ENCODE peak calls at places on chromosomes 2 and 18, in five cellular contexts. H, E, Y, V and B are unnamed samples.
A peak's percentile ranks its signal among the peaks of the same experiment; 100 is the strongest.

GRCh38 chr2:18750662-18751554 is 161.5 kb upstream of the NT5C1B start:
- DNase-seq in H (no peak), Y (no peak), V (no peak), E (no peak), B (no peak)

GRCh38 chr18:10315542-10315941 is 138.9 kb upstream of the APCDD1 start:
- DNase-seq in E (no peak), Y (no peak), H (no peak), V (no peak), B (no peak)

GRCh38 chr2:174544802-174545201 is 52.8 kb downstream of the WIPF1 start:
- DNase-seq in E (no peak), Y (no peak), H (no peak), V (no peak), B (no peak)

GRCh38 chr18:5444847-5445246 is 99.0 kb downstream of the EPB41L3 start:
- DNase-seq in H (no peak), Y (no peak), V (no peak), E (no peak), B (no peak)

GRCh38 chr18:70195852-70196434 is 9.5 kb downstream of the RTTN start:
- DNase-seq in V (peak; percentile 35), E (no peak), H (peak; percentile 62), Y (peak; percentile 12), B (no peak)

GRCh38 chr2:190443778-190444481 is 35.8 kb downstream of the MFSD6 start:
- DNase-seq in Y (no peak), E (no peak), V (no peak), H (no peak), B (no peak)

GRCh38 chr2:129935118-129935517 is 44.3 kb upstream of the RAB6C start:
- DNase-seq in V (no peak), H (no peak), Y (no peak), E (no peak), B (no peak)

GRCh38 chr2:51971136-51971535 is 939.2 kb upstream of the NRXN1 start:
- DNase-seq in V (no peak), E (no peak), H (no peak), Y (no peak), B (no peak)

GRCh38 chr2:9206991-9207640 is 504 bp downstream of the ASAP2 start:
- DNase-seq in E (no peak), H (peak; percentile 53), V (no peak), Y (peak; percentile 37), B (no peak)

GRCh38 chr2:128520787-128521186 is 202.1 kb upstream of the HS6ST1 start:
- DNase-seq in E (no peak), V (no peak), Y (no peak), H (no peak), B (no peak)

GRCh38 chr2:232219496-232219870 is 159.1 kb upstream of the ALPP start:
- DNase-seq in E (no peak), Y (no peak), V (no peak), H (no peak), B (no peak)

GRCh38 chr2:240231838-240232244 is 91.4 kb upstream of the OTOS start:
- DNase-seq in V (no peak), H (no peak), E (peak; percentile 14), Y (no peak), B (peak; percentile 57)

GRCh38 chr2:47310801-47311560 is 92.0 kb upstream of the MSH2 start:
- DNase-seq in V (peak; percentile 73), Y (no peak), H (peak; percentile 54), E (peak; percentile 63), B (peak; percentile 85)

GRCh38 chr18:21831413-21831831 is 90.8 kb downstream of the MIB1 start:
- DNase-seq in E (no peak), H (no peak), V (no peak), Y (no peak), B (no peak)

GRCh38 chr2:151423760-151424159 is 14.1 kb downstream of the RIF1 start:
- DNase-seq in Y (no peak), H (peak; percentile 11), V (no peak), E (no peak), B (no peak)

GRCh38 chr2:240303896-240304745 is 131.3 kb upstream of the GPC1 start:
- DNase-seq in V (no peak), E (no peak), Y (no peak), H (no peak), B (no peak)

GRCh38 chr2:65070856-65071255 is 14.6 kb downstream of the CEP68 start:
- DNase-seq in H (no peak), E (no peak), Y (no peak), V (no peak), B (no peak)

GRCh38 chr18:50967714-50968661 is at the start of gene ELAC1:
- DNase-seq in Y (peak; percentile 82), E (peak; percentile 83), H (peak; percentile 82), V (peak; percentile 65), B (peak; percentile 89)

GRCh38 chr2:46297546-46298271 is 502 bp downstream of the EPAS1 start:
- DNase-seq in H (peak; percentile 74), V (peak; percentile 59), Y (peak; percentile 87), E (peak; percentile 89), B (peak; percentile 75)

GRCh38 chr2:112474844-112475486 is 7.0 kb upstream of the TTL start:
- DNase-seq in Y (no peak), E (no peak), V (no peak), H (no peak), B (no peak)

GRCh38 chr18:477565-477964 is 22.9 kb downstream of the COLEC12 start:
- DNase-seq in V (peak; percentile 27), E (peak; percentile 53), Y (peak; percentile 50), H (peak; percentile 28), B (no peak)

GRCh38 chr2:10526281-10526680 is 78.2 kb upstream of the ODC1 start:
- DNase-seq in Y (no peak), H (no peak), V (no peak), E (no peak), B (peak; percentile 53)

GRCh38 chr2:37585982-37586621 is 85.3 kb downstream of the CDC42EP3 start:
- DNase-seq in Y (no peak), E (peak; percentile 28), H (peak; percentile 71), V (no peak), B (peak; percentile 80)

DNA sequence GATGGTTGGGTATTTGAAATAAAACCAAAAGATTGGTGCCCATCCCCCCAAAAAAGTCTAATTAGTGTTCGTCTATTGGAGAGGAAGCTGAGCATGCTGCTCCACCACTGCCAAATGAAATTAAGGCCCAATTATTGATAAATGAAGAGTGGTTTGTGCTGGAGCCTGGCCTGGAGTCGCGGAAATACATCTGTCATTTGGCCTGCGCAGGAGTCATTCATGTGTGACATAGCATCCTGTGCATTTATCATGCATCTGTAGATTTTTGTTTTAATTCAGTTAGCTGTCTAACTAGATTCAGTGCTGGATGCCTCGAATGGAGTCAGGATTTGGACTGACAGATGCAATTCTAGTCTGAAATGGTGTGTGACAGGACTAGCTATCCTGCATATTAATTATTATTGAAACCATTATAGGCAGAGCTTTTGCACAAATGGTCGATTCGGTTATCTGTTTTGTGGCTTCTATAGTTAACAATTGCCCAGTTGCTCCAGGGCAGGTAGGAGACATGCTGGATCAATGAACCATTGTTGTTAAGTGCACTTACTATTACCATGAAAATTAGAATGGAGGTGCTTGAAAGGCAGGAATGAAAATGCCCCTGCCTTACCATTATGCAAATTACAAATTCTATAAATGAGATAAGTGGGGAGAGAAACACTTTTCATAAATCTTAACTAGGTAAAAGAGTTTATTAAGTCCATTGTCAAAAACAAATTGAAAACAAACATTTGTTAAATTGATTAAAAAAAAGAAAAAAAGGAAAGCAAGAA is 450.5 kb upstream of the TCF4 start:
- DNase-seq in Y (no peak), E (no peak), H (no peak), V (no peak), B (no peak)
- TF ChIP-seq EP300 in Y (no peak), E (no peak), H (no peak), V (no peak), B (no peak)

GRCh38 chr2:48915884-48916283 is 160.4 kb upstream of the LHCGR start:
- DNase-seq in E (no peak), V (no peak), Y (no peak), H (no peak), B (peak; percentile 49)

GRCh38 chr2:48914477-48915077 is 159.1 kb upstream of the LHCGR start:
- DNase-seq in Y (no peak), V (no peak), E (no peak), H (no peak), B (no peak)

GRCh38 chr2:48906640-48907039 is 151.1 kb upstream of the LHCGR start:
- DNase-seq in H (no peak), Y (no peak), V (no peak), E (no peak), B (no peak)

GRCh38 chr2:48915227-48915626 is 159.7 kb upstream of the LHCGR start:
- DNase-seq in H (no peak), V (no peak), E (no peak), Y (no peak), B (no peak)

GRCh38 chr2:48912110-48912509 is 156.6 kb upstream of the LHCGR start:
- DNase-seq in Y (no peak), H (peak; percentile 19), V (no peak), E (no peak), B (no peak)
- TF ChIP-seq CTCF in Y (no peak), H (no peak), V (peak; percentile 38), E (no peak), B (no peak)

GRCh38 chr2:169141713-169142352 is 72.5 kb downstream of the DHRS9 start:
- DNase-seq in E (peak; percentile 67), V (peak; percentile 46), H (peak; percentile 64), Y (peak; percentile 76), B (no peak)

GRCh38 chr2:169139993-169140767 is 70.8 kb downstream of the DHRS9 start:
- DNase-seq in V (no peak), Y (no peak), E (no peak), H (no peak), B (no peak)

GRCh38 chr2:169139145-169139544 is 69.8 kb downstream of the DHRS9 start:
- DNase-seq in V (no peak), Y (no peak), E (no peak), H (no peak), B (no peak)

GRCh38 chr2:169136885-169137534 is 67.6 kb downstream of the DHRS9 start:
- DNase-seq in H (no peak), E (no peak), Y (no peak), V (no peak), B (no peak)

GRCh38 chr2:169137924-169138323 is 68.6 kb downstream of the DHRS9 start:
- DNase-seq in H (no peak), Y (no peak), E (no peak), V (no peak), B (no peak)
- TF ChIP-seq EP300 in H (no peak), Y (no peak), E (no peak), V (no peak), B (no peak)

DNA sequence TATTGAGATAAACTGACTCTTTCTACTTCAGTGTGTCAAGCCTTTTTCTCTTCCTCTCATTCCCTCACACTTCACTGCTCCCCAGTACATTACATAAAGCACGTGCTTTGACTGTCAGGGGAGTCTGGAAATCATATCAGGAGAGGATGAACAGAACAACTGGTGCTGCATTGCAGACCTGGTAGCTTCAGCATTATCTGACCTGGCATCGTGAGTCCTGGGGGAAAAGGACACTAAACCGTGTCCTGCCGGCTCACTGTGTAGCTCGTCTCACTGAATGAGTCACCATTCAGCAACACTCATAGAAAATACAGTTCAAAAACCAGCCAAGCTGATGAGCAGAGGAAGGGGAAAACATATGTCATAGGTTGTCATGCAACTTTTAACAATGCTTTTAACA is 108.5 kb upstream of the UNC80 start:
- DNase-seq in Y (no peak), E (no peak), H (no peak), V (no peak), B (no peak)
- TF ChIP-seq CTCF in Y (no peak), E (no peak), H (no peak), V (no peak), B (no peak)

GRCh38 chr2:134549104-134549503 is 169.7 kb downstream of the TMEM163 start:
- DNase-seq in E (no peak), V (no peak), H (no peak), Y (no peak), B (no peak)

GRCh38 chr2:134553657-134554056 is 165.1 kb downstream of the TMEM163 start:
- DNase-seq in E (no peak), Y (no peak), H (no peak), V (no peak), B (no peak)

GRCh38 chr2:134550566-134551164 is 168.1 kb downstream of the TMEM163 start:
- DNase-seq in H (no peak), V (no peak), E (no peak), Y (no peak), B (no peak)
- TF ChIP-seq EP300 in H (no peak), V (no peak), E (no peak), Y (peak; percentile 25), B (no peak)